ENCODE peak calls at places on chromosomes 11 and 22, in ten cellular contexts. U, R, O, Z, Y, M, L, T, S and D are unnamed samples.

GRCh38 chr22:32830473-32830872 is 29.0 kb downstream of the TIMP3 start:
- DNase-seq in Y (no peak), T (peak; percentile 49), Z (no peak), R (no peak), M (peak; percentile 78), L (no peak), S (peak; percentile 18), O (no peak), U (no peak), D (no peak)

GRCh38 chr11:13718394-13718793 is 49.9 kb downstream of the FAR1 start:
- DNase-seq in Y (no peak), R (no peak), L (no peak), M (no peak), S (no peak), Z (no peak), O (no peak), T (no peak), U (no peak), D (no peak)

GRCh38 chr11:116539211-116539610 is 233.6 kb downstream of the BUD13 start:
- DNase-seq in O (no peak), T (no peak), Y (no peak), U (no peak), R (no peak), S (no peak), L (no peak), Z (no peak), M (no peak), D (no peak)

GRCh38 chr11:1826552-1827094 is 8.2 kb upstream of the SYT8 start:
- DNase-seq in S (no peak), T (no peak), M (no peak), L (no peak), Y (peak; percentile 59), Z (no peak), U (peak; percentile 88), O (no peak), R (peak; percentile 43), D (peak; percentile 93)

GRCh38 chr11:112753706-112754105 is 207.5 kb upstream of the NCAM1 start:
- DNase-seq in Y (no peak), O (no peak), L (no peak), U (no peak), R (no peak), S (no peak), T (no peak), Z (no peak), M (no peak), D (no peak)

GRCh38 chr22:37043828-37044538 is 7.6 kb upstream of the KCTD17 start:
- DNase-seq in S (no peak), O (peak; percentile 88), Y (peak; percentile 28), M (peak; percentile 50), T (no peak), R (peak; percentile 66), L (peak; percentile 47), Z (no peak), U (peak; percentile 45), D (no peak)

GRCh38 chr11:12087075-12087775 is 23.2 kb upstream of the MICAL2 start:
- DNase-seq in T (no peak), Z (no peak), U (peak; percentile 81), Y (peak; percentile 78), L (peak; percentile 38), S (no peak), R (peak; percentile 74), M (no peak), O (peak; percentile 34), D (peak; percentile 71)

GRCh38 chr11:112797072-112797471 is 164.1 kb upstream of the NCAM1 start:
- DNase-seq in M (no peak), T (peak; percentile 40), S (peak; percentile 81), L (no peak), O (no peak), U (peak; percentile 22), R (no peak), Y (no peak), Z (peak; percentile 75), D (no peak)

GRCh38 chr11:36586543-36586942 is 7.8 kb upstream of the IFTAP start:
- DNase-seq in M (no peak), O (no peak), Y (no peak), L (no peak), T (no peak), U (no peak), R (no peak), Z (no peak), S (no peak), D (no peak)

GRCh38 chr11:62892077-62892922 is 11.6 kb downstream of the SLC3A2 start:
- DNase-seq in Y (no peak), M (no peak), Z (no peak), T (no peak), L (no peak), S (no peak), O (no peak), U (no peak), R (no peak), D (no peak)

GRCh38 chr11:123194308-123195181 is 503 bp downstream of the CLMP start:
- DNase-seq in S (no peak), R (peak; percentile 70), U (no peak), Y (peak; percentile 48), O (peak; percentile 80), T (peak; percentile 33), Z (no peak), L (no peak), M (no peak), D (peak; percentile 81)

GRCh38 chr22:31046591-31047226 is 34.4 kb upstream of the SMTN start:
- DNase-seq in M (peak; percentile 93), L (no peak), O (no peak), S (no peak), Y (peak; percentile 13), R (no peak), T (no peak), U (no peak), Z (no peak), D (no peak)

GRCh38 chr11:1054143-1055108 is 17.9 kb upstream of the MUC6 start:
- DNase-seq in L (no peak), O (no peak), U (no peak), R (peak; percentile 83), S (no peak), T (no peak), Y (no peak), M (no peak), Z (no peak), D (peak; percentile 43)

GRCh38 chr22:26642465-26643367 is 14.7 kb upstream of the MIAT start:
- DNase-seq in O (no peak), T (no peak), U (peak; percentile 52), R (no peak), L (no peak), Z (no peak), Y (no peak), S (no peak), M (peak; percentile 29), D (peak; percentile 60)
- H3K4me1 ChIP-seq in O (peaks cover 4% of the 10 kb centered on the region), T (peaks cover 75% of the 10 kb centered on the region), U (no peaks in the 10 kb centered on the region), R (peaks cover 6% of the 10 kb centered on the region), L (peaks cover 3% of the 10 kb centered on the region), Z (peaks cover 10% of the 10 kb centered on the region), Y (peaks cover 9% of the 10 kb centered on the region), S (peaks cover 14% of the 10 kb centered on the region), M (peaks cover 38% of the 10 kb centered on the region), D (no peaks in the 10 kb centered on the region)

GRCh38 chr22:38700789-38701628 is at the start of gene JOSD1:
- DNase-seq in M (peak; percentile 95), U (peak; percentile 92), Z (peak; percentile 91), Y (peak; percentile 95), R (peak; percentile 93), O (peak; percentile 97), T (peak; percentile 96), S (peak; percentile 82), L (peak; percentile 87), D (peak; percentile 97)
- H3K4me1 ChIP-seq in M (peaks cover 59% of the 10 kb centered on the region), U (peaks cover 18% of the 10 kb centered on the region), Z (peaks cover 2% of the 10 kb centered on the region), Y (peaks cover 13% of the 10 kb centered on the region), R (peaks cover 41% of the 10 kb centered on the region), O (peaks cover 31% of the 10 kb centered on the region), T (peaks cover 38% of the 10 kb centered on the region), S (peaks cover 4% of the 10 kb centered on the region), L (peaks cover 32% of the 10 kb centered on the region), D (peaks cover 11% of the 10 kb centered on the region)

GRCh38 chr22:43007519-43008102 is 7.3 kb downstream of the PACSIN2 start:
- DNase-seq in Z (no peak), T (no peak), M (no peak), O (peak; percentile 72), Y (peak; percentile 75), S (no peak), R (no peak), U (peak; percentile 86), L (no peak), D (no peak)
- H3K4me1 ChIP-seq in Z (peaks cover 9% of the 10 kb centered on the region), T (peaks cover 4% of the 10 kb centered on the region), M (peaks cover 78% of the 10 kb centered on the region), O (peaks cover 82% of the 10 kb centered on the region), Y (peaks cover 32% of the 10 kb centered on the region), S (peaks cover 7% of the 10 kb centered on the region), R (peaks cover 30% of the 10 kb centered on the region), U (peaks cover 12% of the 10 kb centered on the region), L (peaks cover 44% of the 10 kb centered on the region), D (no peaks in the 10 kb centered on the region)

GRCh38 chr22:22908941-22909604 is 21.5 kb downstream of the IGLL5 start:
- DNase-seq in Y (no peak), O (no peak), T (no peak), S (no peak), U (no peak), M (no peak), L (no peak), R (no peak), Z (no peak), D (no peak)

GRCh38 chr22:22909605-22910271 is 22.1 kb downstream of the IGLL5 start:
- DNase-seq in O (no peak), Y (no peak), T (no peak), M (no peak), L (no peak), S (no peak), R (no peak), Z (no peak), U (no peak), D (no peak)

GRCh38 chr22:22907551-22908494 is 20.2 kb downstream of the IGLL5 start:
- DNase-seq in Y (no peak), R (no peak), T (no peak), U (no peak), Z (no peak), L (no peak), S (no peak), M (no peak), O (no peak), D (no peak)

GRCh38 chr22:22906907-22907550 is 19.4 kb downstream of the IGLL5 start:
- DNase-seq in T (no peak), Y (no peak), Z (no peak), S (no peak), L (no peak), M (no peak), O (no peak), R (no peak), U (no peak), D (peak; percentile 23)

GRCh38 chr22:22908495-22908861 is 20.9 kb downstream of the IGLL5 start:
- DNase-seq in R (no peak), S (no peak), U (no peak), M (no peak), L (no peak), T (no peak), O (no peak), Y (no peak), Z (no peak), D (peak; percentile 4)
- H3K4me1 ChIP-seq in R (no peaks in the 10 kb centered on the region), S (no peaks in the 10 kb centered on the region), U (no peaks in the 10 kb centered on the region), M (no peaks in the 10 kb centered on the region), L (no peaks in the 10 kb centered on the region), T (no peaks in the 10 kb centered on the region), O (no peaks in the 10 kb centered on the region), Y (no peaks in the 10 kb centered on the region), Z (no peaks in the 10 kb centered on the region), D (no peaks in the 10 kb centered on the region)

GRCh38 chr11:65399249-65399648 is 12.8 kb downstream of the FRMD8 start:
- DNase-seq in T (no peak), S (no peak), Z (no peak), O (no peak), L (no peak), U (no peak), Y (no peak), M (no peak), R (no peak), D (no peak)
- H3K4me1 ChIP-seq in T (no peaks in the 10 kb centered on the region), S (peaks cover 15% of the 10 kb centered on the region), Z (peaks cover 1% of the 10 kb centered on the region), O (peaks cover 3% of the 10 kb centered on the region), L (no peaks in the 10 kb centered on the region), U (no peaks in the 10 kb centered on the region), Y (no peaks in the 10 kb centered on the region), M (peaks cover 10% of the 10 kb centered on the region), R (no peaks in the 10 kb centered on the region), D (no peaks in the 10 kb centered on the region)